ENCODE peak calls at places on chromosomes 16 and 17, in four cellular contexts. J is Karpas-422, W is hepatocyte, T is astrocyte. Q is an unnamed sample. For H3K79me2, the result is how much of the 10 kb centered on the place peaks cover.

GRCh38 chr16:14527411-14528044 is 102.5 kb downstream of the PARN start:
- DNase-seq in J (peak), W (no peak), T (peak), Q (peak)

GRCh38 chr17:7523033-7523432 is 25.8 kb upstream of the TNFSF12 start:
- DNase-seq in J (peak), W (no peak), T (no peak), Q (peak)

GRCh38 chr17:42618442-42619150 is 9.1 kb downstream of the TUBG1 start:
- DNase-seq in J (peak), W (peak), T (no peak), Q (no peak)

GRCh38 chr16:67653131-67654068 is 6.7 kb downstream of the ACD start:
- DNase-seq in J (no peak), W (peak), T (no peak), Q (peak)

GRCh38 chr16:75219838-75220237 is 1.1 kb downstream of the CTRB1 start:
- DNase-seq in J (no peak), W (no peak), T (no peak), Q (peak)

GRCh38 chr17:2912754-2913153 is 116.5 kb downstream of the RAP1GAP2 start:
- DNase-seq in J (peak), W (no peak), T (no peak), Q (peak)

GRCh38 chr17:57269052-57269451 is 12.7 kb downstream of the MSI2 start:
- DNase-seq in J (no peak), W (no peak), T (no peak), Q (no peak)

GRCh38 chr16:79067600-79067999 is 532.9 kb downstream of the MAF start:
- DNase-seq in J (no peak), W (no peak), T (no peak), Q (no peak)

GRCh38 chr16:87765473-87765775 is 362 bp downstream of the KLHDC4 start:
- DNase-seq in J (peak), W (no peak), T (no peak), Q (peak)

GRCh38 chr17:4833178-4833940 is at the start of gene MINK1:
- DNase-seq in J (peak), W (peak), T (peak), Q (peak)

GRCh38 chr16:19908921-19909320 is 24.3 kb upstream of the GPRC5B start:
- DNase-seq in J (no peak), W (no peak), T (no peak), Q (no peak)

GRCh38 chr17:83203073-83203471 is 123.7 kb downstream of the METRNL start:
- DNase-seq in J (no peak), W (peak), T (peak), Q (peak)
- H3K4me3 ChIP-seq in J (no peak), W (no peak), T (no peak), Q (no peak)

GRCh38 chr17:36931697-36932382 is 5.4 kb upstream of the LHX1 start:
- DNase-seq in J (no peak), W (no peak), T (no peak), Q (peak)

GRCh38 chr17:36932383-36933173 is 4.7 kb upstream of the LHX1 start:
- DNase-seq in J (no peak), W (no peak), T (no peak), Q (peak)

GRCh38 chr17:36928450-36929125 is 8.7 kb upstream of the LHX1 start:
- DNase-seq in J (no peak), W (no peak), T (no peak), Q (peak)

GRCh38 chr17:36931096-36931696 is 6.1 kb upstream of the LHX1 start:
- DNase-seq in J (no peak), W (no peak), T (no peak), Q (peak)

GRCh38 chr17:36930501-36930900 is 6.8 kb upstream of the LHX1 start:
- DNase-seq in J (no peak), W (no peak), T (no peak), Q (peak)
- H3K27ac ChIP-seq in J (no peak), W (no peak), T (no peak), Q (no peak)

GRCh38 chr16:23107878-23108277 is 41.4 kb downstream of the USP31 start:
- DNase-seq in J (no peak), W (no peak), T (peak), Q (no peak)

GRCh38 chr16:23105309-23105708 is 43.9 kb downstream of the USP31 start:
- DNase-seq in J (no peak), W (no peak), T (no peak), Q (no peak)

GRCh38 chr16:23110257-23110899 is 38.9 kb downstream of the USP31 start:
- DNase-seq in J (no peak), W (no peak), T (no peak), Q (no peak)

GRCh38 chr16:23104032-23104955 is 45.0 kb downstream of the USP31 start:
- DNase-seq in J (no peak), W (peak), T (no peak), Q (no peak)

DNA sequence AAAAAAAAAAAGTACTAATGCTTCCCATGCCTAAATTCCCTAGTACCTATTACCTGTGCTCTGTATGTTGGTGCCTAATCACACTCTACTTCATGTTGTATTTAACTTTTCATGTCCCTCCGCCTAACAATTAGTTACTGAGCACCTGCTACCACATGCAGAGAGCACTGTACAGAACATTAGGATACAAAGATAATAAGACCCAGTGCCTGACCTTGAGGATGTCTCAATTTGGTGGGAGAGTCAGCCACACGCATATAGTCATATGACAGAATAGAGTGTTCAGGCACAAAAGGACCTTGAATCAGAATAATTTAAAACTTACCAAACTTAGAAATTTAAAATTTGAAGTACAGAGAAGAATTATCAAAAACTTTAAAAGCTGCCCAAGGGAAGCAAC is 42.1 kb downstream of the USP31 start:
- DNase-seq in J (no peak), W (no peak), T (no peak), Q (no peak)
- H3K79me2 ChIP-seq in J (under half), W (under half), T (under half), Q (under half)

GRCh38 chr17:35188111-35188510 is 6.1 kb downstream of the SLC35G3 start:
- DNase-seq in J (no peak), W (no peak), T (no peak), Q (no peak)

GRCh38 chr17:35185849-35186248 is 8.3 kb downstream of the SLC35G3 start:
- DNase-seq in J (no peak), W (no peak), T (no peak), Q (no peak)

GRCh38 chr17:35184274-35184673 is 9.9 kb downstream of the SLC35G3 start:
- DNase-seq in J (no peak), W (no peak), T (no peak), Q (no peak)

GRCh38 chr17:35189291-35189690 is 4.9 kb downstream of the SLC35G3 start:
- DNase-seq in J (no peak), W (no peak), T (peak), Q (peak)

DNA sequence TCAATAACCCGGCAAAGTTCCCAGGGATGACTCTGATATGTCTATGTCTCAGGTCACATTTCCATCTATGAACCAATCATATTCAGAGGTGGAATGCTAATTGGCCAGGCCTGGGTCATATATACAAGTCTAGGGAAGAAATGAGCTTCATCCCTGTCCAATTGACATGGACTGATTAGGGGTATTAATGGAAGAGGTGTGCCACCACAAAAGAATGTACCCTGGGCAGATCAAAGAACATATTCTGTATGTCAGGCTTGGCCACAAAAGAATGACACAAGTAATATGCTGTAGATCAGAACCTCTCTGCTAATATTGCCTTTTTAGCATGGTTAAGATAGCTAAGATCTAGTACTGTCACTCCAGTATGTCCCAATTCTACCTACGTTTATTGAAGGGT is 6.7 kb downstream of the SLC35G3 start:
- DNase-seq in J (no peak), W (no peak), T (no peak), Q (no peak)
- H3K4me3 ChIP-seq in J (no peak), W (no peak), T (no peak), Q (no peak)

DNA sequence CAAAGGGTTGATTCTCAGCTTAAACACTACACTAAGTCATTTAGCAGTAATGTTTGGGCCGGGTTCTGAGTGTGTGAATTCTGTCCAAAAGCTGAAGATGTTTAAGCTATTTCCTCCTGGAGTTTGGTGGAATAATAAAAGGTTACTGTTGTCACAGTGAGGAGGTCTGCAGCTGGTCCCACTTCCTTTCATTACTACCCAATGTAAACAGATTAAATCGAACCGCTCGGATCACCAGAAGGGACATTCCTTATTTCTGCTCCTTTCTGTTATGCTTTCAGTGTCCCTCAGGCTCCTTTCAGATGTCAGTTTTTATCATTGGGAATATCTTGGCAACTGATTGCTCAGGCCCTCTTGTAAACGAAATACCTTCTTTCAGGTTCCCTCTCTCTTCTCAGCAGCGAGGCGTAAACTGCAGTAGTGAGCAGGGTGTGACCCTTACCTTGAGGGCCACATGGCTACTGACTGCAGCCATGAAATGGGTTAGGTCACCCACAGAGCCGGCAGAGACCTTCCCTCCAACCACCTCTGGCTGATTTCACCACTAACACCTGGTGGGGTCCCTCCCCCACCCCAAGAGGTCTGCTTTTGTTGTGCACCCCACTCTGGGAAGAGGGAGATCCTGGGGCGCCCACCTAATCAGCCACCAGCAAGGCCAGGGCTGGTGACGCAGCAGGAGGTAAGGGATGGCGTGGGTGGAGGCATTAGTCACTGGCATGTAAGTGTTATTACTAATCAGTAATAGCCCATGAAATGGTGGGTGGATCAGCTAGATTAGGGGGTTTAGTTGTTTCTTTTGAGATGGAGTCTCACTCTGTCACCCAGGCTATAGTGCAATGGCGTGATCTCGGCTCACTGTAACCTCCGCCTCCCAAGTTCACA is 117.6 kb downstream of the VPS53 start:
- DNase-seq in J (no peak), W (no peak), T (peak), Q (peak)
- H3K27ac ChIP-seq in J (no peak), W (peak), T (peak), Q (peak)

Q was measured in osteoblast.